ENCODE peak calls at places on chromosome 1, in seven cellular contexts. B, D, K, X, P, C and R are unnamed samples.
A peak's percentile ranks its signal among the peaks of the same experiment; 100 is the strongest.

GRCh38 chr1:53219711-53220110 is 723 bp downstream of the CZIB start:
- DNase-seq in P (no peak), C (no peak), X (no peak), B (no peak), K (no peak), D (no peak), R (no peak)

GRCh38 chr1:39272027-39272790 is 67.7 kb downstream of the MACF1 start:
- DNase-seq in K (no peak), D (peak; percentile 6), C (no peak), X (no peak), P (no peak), B (no peak), R (no peak)

GRCh38 chr1:220217383-220217988 is 54.8 kb downstream of the RAB3GAP2 start:
- DNase-seq in X (peak; percentile 66), D (no peak), K (no peak), P (peak; percentile 23), C (no peak), B (no peak), R (no peak)

GRCh38 chr1:178134061-178134460 is 40.2 kb downstream of the RASAL2 start:
- DNase-seq in D (peak; percentile 89), X (no peak), C (peak; percentile 44), B (no peak), P (peak; percentile 98), K (no peak), R (no peak)

GRCh38 chr1:101797722-101798121 is 199.0 kb downstream of the OLFM3 start:
- DNase-seq in D (no peak), X (peak; percentile 23), C (no peak), B (no peak), P (no peak), K (no peak), R (peak; percentile 69)

GRCh38 chr1:161071886-161072371 is 2.2 kb upstream of the ARHGAP30 start:
- DNase-seq in C (no peak), K (peak; percentile 86), X (peak; percentile 82), D (peak; percentile 19), P (peak; percentile 72), B (peak; percentile 74), R (peak; percentile 34)

GRCh38 chr1:108646661-108647269 is 14.1 kb downstream of the HENMT1 start:
- DNase-seq in X (no peak), D (peak; percentile 69), P (peak; percentile 83), K (peak; percentile 95), B (peak; percentile 60), C (peak; percentile 84), R (no peak)

GRCh38 chr1:214840366-214840765 is 237.4 kb downstream of the CENPF start:
- DNase-seq in P (peak; percentile 42), K (no peak), C (no peak), D (peak; percentile 82), X (no peak), B (no peak), R (no peak)

GRCh38 chr1:72435025-72435424 is 152.7 kb upstream of the NEGR1 start:
- DNase-seq in P (peak; percentile 55), C (no peak), B (no peak), K (no peak), X (no peak), D (peak; percentile 68), R (no peak)

GRCh38 chr1:155202198-155202597 is 5.5 kb downstream of the THBS3 start:
- DNase-seq in K (peak; percentile 14), D (no peak), B (no peak), P (no peak), C (no peak), X (no peak), R (no peak)

GRCh38 chr1:118983558-118984021 is 4.6 kb downstream of the TBX15 start:
- DNase-seq in K (no peak), X (peak; percentile 57), B (no peak), P (no peak), C (no peak), D (no peak), R (no peak)

DNA sequence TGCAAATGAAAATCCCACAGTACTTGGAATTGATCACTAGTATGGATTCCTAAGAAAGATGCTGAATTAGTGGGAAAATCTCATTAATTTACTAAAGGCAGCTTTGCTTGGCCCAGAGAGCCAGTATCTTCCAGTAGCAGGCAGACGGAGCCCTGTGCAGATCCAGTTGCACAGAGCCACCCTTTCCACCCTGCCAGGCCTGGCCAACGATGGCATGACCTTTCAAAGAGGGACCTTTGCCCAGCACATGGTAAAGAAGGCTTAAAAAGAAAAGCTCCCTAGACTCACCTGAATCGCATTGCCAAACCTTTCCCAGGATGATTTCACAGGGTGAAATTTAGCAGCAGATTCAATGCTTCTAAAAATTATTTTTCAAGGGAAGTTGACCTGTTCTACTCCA is 170.5 kb upstream of the CAMK1G start:
- DNase-seq in K (no peak), X (no peak), C (no peak), D (no peak), P (no peak), B (no peak), R (no peak)
- TF ChIP-seq CTCF in K (no peak), X (no peak), C (no peak), D (no peak), P (no peak), B (no peak), R (no peak)

GRCh38 chr1:6124341-6124740 is 55.8 kb downstream of the CHD5 start:
- DNase-seq in K (peak; percentile 37), B (no peak), D (no peak), P (no peak), X (no peak), C (no peak), R (no peak)
- H3K4me3 ChIP-seq in K (no peak overlapping the region), B (no peak overlapping the region), D (no peak overlapping the region), P (no peak overlapping the region), X (no peak overlapping the region), C (no peak overlapping the region), R (no peak overlapping the region)

GRCh38 chr1:21531243-21531642 is 22.0 kb downstream of the ALPL start:
- DNase-seq in C (no peak), D (no peak), P (no peak), X (no peak), K (no peak), B (no peak), R (no peak)

GRCh38 chr1:21532496-21532895 is 23.3 kb downstream of the ALPL start:
- DNase-seq in P (no peak), K (no peak), C (no peak), D (no peak), B (no peak), X (no peak), R (no peak)

GRCh38 chr1:21532992-21533534 is 23.8 kb downstream of the ALPL start:
- DNase-seq in D (no peak), X (no peak), K (no peak), P (no peak), C (no peak), B (no peak), R (no peak)

GRCh38 chr1:21526441-21526840 is 17.2 kb downstream of the ALPL start:
- DNase-seq in B (no peak), P (no peak), X (no peak), C (no peak), K (no peak), D (no peak), R (no peak)

DNA sequence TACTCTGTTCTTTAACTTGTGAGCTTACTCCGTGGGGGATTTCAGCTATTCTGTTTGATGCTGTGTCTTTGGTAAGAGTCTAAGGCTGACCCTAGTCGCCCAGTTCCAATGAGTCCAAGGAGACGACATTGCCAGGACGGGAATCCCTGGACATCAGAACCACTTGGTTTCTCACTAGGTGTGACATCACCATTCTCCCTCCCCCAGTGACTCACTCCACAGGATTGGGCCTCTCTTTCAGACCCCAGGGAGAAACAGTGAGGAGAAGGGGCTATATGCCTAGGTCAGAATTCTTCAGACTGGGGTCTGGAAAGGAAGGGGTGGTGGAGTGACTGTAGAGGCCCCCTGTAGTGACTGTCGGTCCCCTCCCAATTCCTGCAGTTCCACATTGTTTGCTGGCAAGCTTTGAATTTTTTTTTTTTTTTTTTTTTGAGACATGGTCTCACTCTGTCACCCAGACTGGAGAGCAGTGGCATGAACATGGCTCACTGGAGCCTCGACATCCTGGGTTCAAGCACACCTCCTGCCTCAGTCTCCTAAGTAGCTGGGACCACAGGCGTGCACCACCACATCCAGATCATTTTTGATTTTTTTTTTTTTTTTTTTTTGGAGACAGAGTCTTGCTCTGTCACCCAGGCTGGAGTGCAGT is 21.3 kb downstream of the ALPL start:
- DNase-seq in P (peak; percentile 54), C (no peak), B (no peak), X (no peak), K (no peak), D (peak; percentile 45), R (no peak)
- TF ChIP-seq CTCF in P (no peak), C (no peak), B (no peak), X (no peak), K (no peak), D (no peak), R (no peak)

GRCh38 chr1:7373936-7374760 is 396.9 kb upstream of the VAMP3 start:
- DNase-seq in K (no peak), X (no peak), B (peak; percentile 17), C (no peak), P (no peak), D (peak; percentile 61), R (no peak)
- H3K4me3 ChIP-seq in K (no peak overlapping the region), X (no peak overlapping the region), B (no peak overlapping the region), C (no peak overlapping the region), P (no peak overlapping the region), D (no peak overlapping the region), R (no peak overlapping the region)

DNA sequence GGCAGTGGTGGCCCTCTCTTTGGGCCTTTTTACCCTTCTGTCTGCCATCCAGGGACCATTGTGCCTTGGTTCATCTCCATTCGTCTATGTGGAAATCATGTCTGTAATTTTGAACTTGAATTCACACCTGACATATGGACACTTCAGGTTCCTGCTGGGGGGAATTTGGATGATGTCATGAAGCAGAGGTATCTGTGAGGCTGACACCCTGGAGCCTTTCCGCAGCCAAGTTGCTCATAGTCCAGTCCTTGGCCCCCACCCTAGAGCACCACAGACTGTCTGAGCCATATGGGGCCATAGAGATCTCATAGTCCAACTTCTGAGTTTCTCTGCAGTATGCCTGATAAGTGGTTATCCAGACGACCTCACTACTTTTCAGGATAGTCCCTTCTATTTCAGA is 147.7 kb upstream of the CACNA1E start:
- DNase-seq in D (no peak), C (no peak), K (no peak), B (no peak), X (no peak), P (no peak), R (no peak)
- TF ChIP-seq CTCF in D (no peak), C (no peak), K (no peak), B (no peak), X (no peak), P (no peak), R (no peak)

GRCh38 chr1:235277709-235278108 is 50.3 kb downstream of the ARID4B start:
- DNase-seq in K (no peak), C (no peak), P (peak; percentile 16), D (peak; percentile 27), B (no peak), X (no peak), R (no peak)

GRCh38 chr1:235275836-235276235 is 52.1 kb downstream of the ARID4B start:
- DNase-seq in X (no peak), P (no peak), D (no peak), B (no peak), K (no peak), C (no peak), R (no peak)

GRCh38 chr1:235278233-235278914 is 49.6 kb downstream of the ARID4B start:
- DNase-seq in K (no peak), X (no peak), B (no peak), D (no peak), P (no peak), C (no peak), R (no peak)

GRCh38 chr1:235272851-235273250 is 55.1 kb downstream of the ARID4B start:
- DNase-seq in D (no peak), B (no peak), X (no peak), P (no peak), K (no peak), C (no peak), R (no peak)

GRCh38 chr1:235275223-235275622 is 52.8 kb downstream of the ARID4B start:
- DNase-seq in D (no peak), X (no peak), P (no peak), K (no peak), C (no peak), B (no peak), R (no peak)
- H3K4me3 ChIP-seq in D (no peak overlapping the region), X (no peak overlapping the region), P (no peak overlapping the region), K (no peak overlapping the region), C (no peak overlapping the region), B (no peak overlapping the region), R (no peak overlapping the region)